ENCODE peak calls at places on chromosomes 3 and 15, in four cellular contexts. B, C, V and S are unnamed samples.

GRCh38 chr15:57235865-57236264 is 140.4 kb upstream of the CGNL1 start:
- DNase-seq in B (no peak), C (peak), V (peak), S (no peak)

GRCh38 chr3:139388961-139389551 is 391 bp downstream of the COPB2 start:
- DNase-seq in B (no peak), C (no peak), V (no peak), S (no peak)

GRCh38 chr15:85298366-85298765 is 82.0 kb upstream of the AKAP13 start:
- DNase-seq in B (no peak), C (no peak), V (no peak), S (no peak)

GRCh38 chr15:59622289-59622688 is 10.7 kb downstream of the GCNT3 start:
- DNase-seq in B (peak), C (no peak), V (peak), S (peak)

GRCh38 chr3:74605437-74605836 is 9.0 kb downstream of the CNTN3 start:
- DNase-seq in B (no peak), C (no peak), V (no peak), S (no peak)

GRCh38 chr15:29880341-29880740 is 58.1 kb upstream of the TJP1 start:
- DNase-seq in B (no peak), C (no peak), V (no peak), S (no peak)

GRCh38 chr15:44550256-44550655 is 13.3 kb downstream of the EIF3J start:
- DNase-seq in B (no peak), C (no peak), V (peak), S (no peak)

GRCh38 chr3:182920515-182921084 is 59.7 kb downstream of the DCUN1D1 start:
- DNase-seq in B (no peak), C (no peak), V (peak), S (no peak)

GRCh38 chr15:90097475-90097874 is 4.8 kb downstream of the IDH2 start:
- DNase-seq in B (no peak), C (no peak), V (no peak), S (peak)

GRCh38 chr3:45552773-45553371 is 41.7 kb upstream of the LIMD1 start:
- DNase-seq in B (no peak), C (no peak), V (no peak), S (no peak)
- TF ChIP-seq CTCF in B (no peak), C (no peak), V (no peak), S (no peak)

DNA sequence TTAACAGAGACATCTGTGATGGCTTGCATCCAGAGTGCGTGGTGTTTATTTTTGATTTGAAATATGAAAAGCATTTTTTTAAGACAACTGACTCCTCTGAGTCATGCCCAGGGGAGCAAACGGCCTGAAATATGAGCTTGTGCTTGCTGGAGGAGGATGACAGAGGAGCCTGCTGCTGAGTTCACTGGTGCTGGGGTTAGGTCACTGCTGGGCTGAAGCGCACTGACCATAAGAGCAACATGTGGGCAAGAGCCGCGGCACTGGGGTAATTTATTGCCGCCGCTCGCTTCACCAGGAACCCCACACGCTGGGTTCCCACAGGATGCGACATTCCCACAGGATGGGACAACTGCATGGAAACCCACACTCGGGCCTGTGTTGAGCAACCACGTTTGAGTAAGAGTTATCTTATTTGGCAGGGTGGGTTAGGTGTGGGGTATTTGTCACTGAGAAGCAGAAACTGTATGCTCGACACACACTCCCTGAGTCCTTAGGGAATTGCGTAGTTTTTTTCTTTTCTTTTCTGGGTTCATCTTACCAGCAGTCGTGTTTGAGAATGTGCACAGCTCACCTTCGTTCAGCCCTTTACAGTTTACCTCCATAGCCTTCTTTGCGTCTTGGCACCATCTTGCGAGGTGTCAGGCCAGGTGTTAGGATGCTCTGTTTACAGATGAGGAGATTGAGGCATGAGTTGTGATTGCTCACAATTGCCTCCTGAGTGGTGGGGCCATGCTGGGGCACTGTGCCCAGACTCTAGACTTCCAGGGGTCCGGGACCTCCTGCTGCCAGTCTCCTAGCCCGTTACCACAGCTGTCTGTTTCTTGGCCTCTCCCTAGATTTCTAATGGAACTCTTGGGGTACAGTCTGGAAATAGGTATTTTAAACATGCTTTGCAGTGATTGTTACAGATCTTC is 60.4 kb downstream of the SMAD3 start:
- DNase-seq in B (no peak), C (peak), V (peak), S (no peak)
- H3K4me3 ChIP-seq in B (no peak), C (peak), V (peak), S (no peak)

DNA sequence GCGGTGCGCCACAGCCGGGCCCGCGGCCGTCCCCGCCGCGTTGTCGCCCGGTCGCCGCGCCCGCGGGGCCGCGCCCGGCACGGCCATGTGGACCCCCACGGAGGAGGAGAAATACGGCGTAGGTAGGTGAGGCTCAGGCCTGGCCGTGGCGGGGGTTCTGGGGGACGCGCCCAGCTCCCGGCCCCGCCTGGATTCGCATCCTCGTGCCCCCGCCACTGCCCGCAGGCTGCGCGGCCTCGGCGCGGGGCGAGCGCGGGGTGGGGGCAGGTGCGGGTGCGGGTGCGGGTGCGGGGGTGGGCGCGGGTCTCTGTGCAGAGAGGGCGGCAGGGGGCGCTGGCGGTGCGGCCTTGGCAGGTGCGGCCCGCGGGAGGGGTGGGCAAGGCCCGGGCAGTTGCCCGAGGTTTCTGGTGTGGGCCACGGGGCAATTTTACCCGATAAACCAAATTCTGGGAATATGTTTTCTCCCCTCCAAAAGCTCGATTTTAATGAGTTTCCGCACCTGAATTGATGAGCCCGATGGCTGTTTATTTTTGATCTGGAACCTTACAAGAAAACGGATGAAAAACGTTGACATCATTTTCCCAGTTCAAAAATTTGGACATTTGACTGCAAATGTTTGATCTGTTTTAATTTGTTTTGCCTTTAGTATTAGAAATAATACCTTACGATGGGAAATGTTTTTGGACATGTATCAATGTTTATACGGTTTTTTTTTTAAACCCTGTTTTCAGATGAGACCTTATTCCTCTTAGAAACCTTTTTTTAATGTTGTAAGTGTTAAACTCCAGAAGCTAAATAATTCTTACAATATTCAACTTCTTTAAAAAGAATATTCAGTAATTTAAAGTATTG is 678 bp downstream of the DOCK3 start:
- DNase-seq in B (peak), C (no peak), V (no peak), S (no peak)
- TF ChIP-seq CTCF in B (peak), C (peak), V (no peak), S (no peak)

GRCh38 chr15:62561572-62561970 is 396.5 kb upstream of the C2CD4B start:
- DNase-seq in B (no peak), C (no peak), V (no peak), S (no peak)
- H3K4me3 ChIP-seq in B (no peak), C (no peak), V (no peak), S (no peak)

GRCh38 chr3:46497556-46498265 is at the start of gene RTP3:
- DNase-seq in B (no peak), C (no peak), V (no peak), S (no peak)

GRCh38 chr3:46500631-46501377 is 3.0 kb downstream of the RTP3 start:
- DNase-seq in B (no peak), C (no peak), V (peak), S (peak)

GRCh38 chr3:46495901-46496456 is 1.8 kb upstream of the RTP3 start:
- DNase-seq in B (no peak), C (peak), V (no peak), S (no peak)

GRCh38 chr3:46498916-46499519 is 1.2 kb downstream of the RTP3 start:
- DNase-seq in B (no peak), C (no peak), V (no peak), S (no peak)

DNA sequence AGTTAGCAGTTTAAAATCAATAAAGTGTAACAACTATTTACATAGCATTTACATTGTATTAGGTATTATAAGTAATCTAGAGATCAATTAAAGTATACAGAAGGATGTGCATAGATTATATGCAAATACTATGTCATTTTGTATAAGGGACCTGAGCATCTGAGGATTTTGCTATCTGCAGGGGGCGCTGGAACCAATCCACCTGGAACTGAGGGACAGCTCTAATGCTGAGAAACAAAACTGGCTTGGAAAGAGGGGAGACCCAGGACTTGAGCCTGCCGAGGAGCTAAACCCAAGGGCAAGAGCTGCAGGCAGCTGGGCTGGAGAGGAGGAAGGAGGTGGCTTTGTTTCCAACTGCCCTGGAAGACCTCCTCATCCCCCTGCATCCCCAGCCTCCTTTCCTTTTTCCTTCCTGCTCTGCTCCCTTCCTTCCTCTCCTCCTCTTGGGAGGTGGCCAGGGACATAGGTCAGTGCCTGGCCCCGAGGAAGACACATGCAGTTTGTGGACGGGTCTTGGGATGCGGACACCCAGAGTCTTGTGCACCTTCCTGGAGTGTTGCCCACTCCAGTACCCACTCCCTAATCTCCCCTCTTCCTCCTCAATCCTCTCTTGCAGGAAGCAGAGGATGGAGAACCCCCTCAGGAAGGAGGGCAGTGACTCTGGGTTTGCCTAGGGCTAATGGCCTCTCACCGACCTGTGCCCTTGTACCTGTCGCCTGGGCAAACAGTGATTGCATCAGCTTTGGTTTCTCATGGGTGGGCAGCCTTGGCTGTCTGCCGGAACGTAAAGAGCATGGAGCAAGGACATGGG is 826 bp upstream of the RTP3 start:
- DNase-seq in B (peak), C (no peak), V (no peak), S (peak)
- TF ChIP-seq CTCF in B (no peak), C (peak), V (peak), S (peak)